ENCODE peak calls at places on chromosomes 1 and 21, in seven cellular contexts. One of them, this sample, is unnamed.

GRCh38 chr1:168180148-168180524 is 1.4 kb downstream of the TIPRL start:
- DNase-seq in breast epithelium: no peak
- DNase-seq in PC-9: no peak
- DNase-seq in fibroblast of the aortic adventitia: no peak
- DNase-seq in AG10803: no peak
- DNase-seq in GM12864: no peak
- DNase-seq in IMR-90: no peak
- DNase-seq in this sample: peak

GRCh38 chr1:7988576-7988975 is 27.1 kb downstream of the PARK7 start:
- DNase-seq in breast epithelium: no peak
- DNase-seq in PC-9: peak
- DNase-seq in fibroblast of the aortic adventitia: peak
- DNase-seq in AG10803: no peak
- DNase-seq in GM12864: no peak
- DNase-seq in IMR-90: peak
- DNase-seq in this sample: peak

GRCh38 chr1:94055459-94056122 is 65.4 kb downstream of the ABCA4 start:
- DNase-seq in breast epithelium: no peak
- DNase-seq in PC-9: peak
- DNase-seq in fibroblast of the aortic adventitia: no peak
- DNase-seq in AG10803: peak
- DNase-seq in GM12864: no peak
- DNase-seq in IMR-90: no peak
- DNase-seq in this sample: peak

GRCh38 chr1:160018900-160019299 is 12.9 kb downstream of the PIGM start:
- DNase-seq in breast epithelium: no peak
- DNase-seq in PC-9: no peak
- DNase-seq in fibroblast of the aortic adventitia: peak
- DNase-seq in AG10803: peak
- DNase-seq in GM12864: no peak
- DNase-seq in IMR-90: peak
- DNase-seq in this sample: peak

GRCh38 chr1:67710417-67710816 is 25.4 kb downstream of the GADD45A start:
- DNase-seq in breast epithelium: no peak
- DNase-seq in PC-9: no peak
- DNase-seq in fibroblast of the aortic adventitia: peak
- DNase-seq in AG10803: peak
- DNase-seq in GM12864: no peak
- DNase-seq in IMR-90: peak
- DNase-seq in this sample: peak

GRCh38 chr1:51236548-51237312 is 657 bp downstream of the RNF11 start:
- DNase-seq in breast epithelium: peak
- DNase-seq in PC-9: peak
- DNase-seq in fibroblast of the aortic adventitia: no peak
- DNase-seq in AG10803: peak
- DNase-seq in GM12864: no peak
- DNase-seq in IMR-90: peak
- DNase-seq in this sample: peak

GRCh38 chr21:44298301-44298700 is 1.6 kb upstream of the PFKL start:
- DNase-seq in breast epithelium: no peak
- DNase-seq in PC-9: no peak
- DNase-seq in fibroblast of the aortic adventitia: peak
- DNase-seq in AG10803: peak
- DNase-seq in GM12864: no peak
- DNase-seq in IMR-90: peak
- DNase-seq in this sample: peak

GRCh38 chr1:163406787-163407186 is 85.0 kb downstream of the NUF2 start:
- DNase-seq in breast epithelium: no peak
- DNase-seq in PC-9: no peak
- DNase-seq in fibroblast of the aortic adventitia: peak
- DNase-seq in AG10803: no peak
- DNase-seq in GM12864: no peak
- DNase-seq in IMR-90: no peak
- DNase-seq in this sample: no peak

GRCh38 chr1:167460836-167461235 is 57.5 kb downstream of the CD247 start:
- DNase-seq in breast epithelium: peak
- DNase-seq in PC-9: no peak
- DNase-seq in fibroblast of the aortic adventitia: no peak
- DNase-seq in AG10803: no peak
- DNase-seq in GM12864: no peak
- DNase-seq in IMR-90: no peak
- DNase-seq in this sample: no peak

GRCh38 chr1:207813513-207813881 is 61.6 kb downstream of the CD46 start:
- DNase-seq in breast epithelium: no peak
- DNase-seq in PC-9: no peak
- DNase-seq in fibroblast of the aortic adventitia: no peak
- DNase-seq in AG10803: no peak
- DNase-seq in GM12864: no peak
- DNase-seq in IMR-90: no peak
- DNase-seq in this sample: no peak
- H3K4me3 ChIP-seq in breast epithelium: no peak
- H3K4me3 ChIP-seq in PC-9: no peak
- H3K4me3 ChIP-seq in fibroblast of the aortic adventitia: no peak
- H3K4me3 ChIP-seq in AG10803: no peak
- H3K4me3 ChIP-seq in GM12864: no peak
- H3K4me3 ChIP-seq in IMR-90: no peak
- H3K4me3 ChIP-seq in this sample: no peak

DNA sequence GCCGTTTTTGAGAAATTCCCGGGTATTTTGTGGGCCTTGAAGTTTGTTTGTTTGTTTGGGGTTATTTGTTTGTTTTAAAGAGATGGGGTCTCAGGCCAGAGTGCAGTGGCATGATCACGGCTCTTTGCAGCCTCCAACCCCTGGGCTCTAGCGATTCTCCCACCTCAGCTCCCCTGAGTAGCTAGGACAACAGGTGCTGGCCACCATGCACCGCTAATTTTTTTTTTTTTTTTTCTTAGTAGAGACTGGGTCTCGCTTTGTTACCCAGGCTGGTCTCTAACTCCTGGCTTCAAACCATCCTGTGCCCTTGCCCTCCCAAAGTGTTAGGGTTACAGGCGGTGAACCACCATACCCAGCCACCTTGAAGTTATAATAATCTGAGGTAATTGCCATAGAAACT is 2.0 kb downstream of the CHTOP start:
- DNase-seq in breast epithelium: no peak
- DNase-seq in PC-9: no peak
- DNase-seq in fibroblast of the aortic adventitia: no peak
- DNase-seq in AG10803: no peak
- DNase-seq in GM12864: no peak
- DNase-seq in IMR-90: no peak
- DNase-seq in this sample: no peak
- H3K4me3 ChIP-seq in breast epithelium: no peak
- H3K4me3 ChIP-seq in PC-9: peak
- H3K4me3 ChIP-seq in fibroblast of the aortic adventitia: no peak
- H3K4me3 ChIP-seq in AG10803: no peak
- H3K4me3 ChIP-seq in GM12864: peak
- H3K4me3 ChIP-seq in IMR-90: no peak
- H3K4me3 ChIP-seq in this sample: no peak

GRCh38 chr1:23422313-23422877 is 2.2 kb downstream of the TCEA3 start:
- DNase-seq in breast epithelium: no peak
- DNase-seq in PC-9: no peak
- DNase-seq in fibroblast of the aortic adventitia: peak
- DNase-seq in AG10803: peak
- DNase-seq in GM12864: no peak
- DNase-seq in IMR-90: peak
- DNase-seq in this sample: peak
- H3K4me3 ChIP-seq in breast epithelium: no peak
- H3K4me3 ChIP-seq in PC-9: no peak
- H3K4me3 ChIP-seq in fibroblast of the aortic adventitia: peak
- H3K4me3 ChIP-seq in AG10803: peak
- H3K4me3 ChIP-seq in GM12864: no peak
- H3K4me3 ChIP-seq in IMR-90: no peak
- H3K4me3 ChIP-seq in this sample: no peak

GRCh38 chr1:207029991-207030521 is 2.5 kb downstream of the C1orf116 start:
- DNase-seq in breast epithelium: no peak
- DNase-seq in PC-9: no peak
- DNase-seq in fibroblast of the aortic adventitia: no peak
- DNase-seq in AG10803: no peak
- DNase-seq in GM12864: no peak
- DNase-seq in IMR-90: no peak
- DNase-seq in this sample: peak
- H3K4me3 ChIP-seq in breast epithelium: no peak
- H3K4me3 ChIP-seq in PC-9: no peak
- H3K4me3 ChIP-seq in fibroblast of the aortic adventitia: no peak
- H3K4me3 ChIP-seq in AG10803: no peak
- H3K4me3 ChIP-seq in GM12864: no peak
- H3K4me3 ChIP-seq in IMR-90: no peak
- H3K4me3 ChIP-seq in this sample: peak

This sample was measured in epithelial cell of esophagus.